ENCODE peak calls at places on chromosome 14, in four cellular contexts. One of them, this sample, is unnamed.

GRCh38 chr14:89379891-89380820 is 36.9 kb downstream of the FOXN3 start:
- DNase-seq in GM23248: no peak
- DNase-seq in MM.1S: no peak
- DNase-seq in A549: no peak
- DNase-seq in this sample: no peak

GRCh38 chr14:92160619-92161018 is 38.9 kb downstream of the CPSF2 start:
- DNase-seq in GM23248: peak; percentile 93
- DNase-seq in MM.1S: no peak
- DNase-seq in A549: peak; percentile 45
- DNase-seq in this sample: no peak

GRCh38 chr14:105090493-105091334 is 25.5 kb upstream of the GPR132 start:
- DNase-seq in GM23248: peak; percentile 80
- DNase-seq in MM.1S: peak; percentile 56
- DNase-seq in A549: peak; percentile 95
- DNase-seq in this sample: peak; percentile 97

GRCh38 chr14:104972301-104973211 is 5.6 kb downstream of the AHNAK2 start:
- DNase-seq in GM23248: peak; percentile 87
- DNase-seq in MM.1S: no peak
- DNase-seq in A549: peak; percentile 93
- DNase-seq in this sample: no peak

GRCh38 chr14:58598028-58598850 is 39.5 kb upstream of the DACT1 start:
- DNase-seq in GM23248: no peak
- DNase-seq in MM.1S: no peak
- DNase-seq in A549: no peak
- DNase-seq in this sample: no peak

GRCh38 chr14:100589071-100589759 is 2.0 kb upstream of the BEGAIN start:
- DNase-seq in GM23248: no peak
- DNase-seq in MM.1S: no peak
- DNase-seq in A549: no peak
- DNase-seq in this sample: no peak

GRCh38 chr14:60189923-60190840 is 25.0 kb upstream of the DHRS7 start:
- DNase-seq in GM23248: peak; percentile 30
- DNase-seq in MM.1S: no peak
- DNase-seq in A549: no peak
- DNase-seq in this sample: peak; percentile 57

GRCh38 chr14:91317381-91318313 is 73.1 kb upstream of the GPR68 start:
- DNase-seq in GM23248: peak; percentile 21
- DNase-seq in MM.1S: peak; percentile 67
- DNase-seq in A549: no peak
- DNase-seq in this sample: peak; percentile 76

GRCh38 chr14:90567191-90567590 is 170.4 kb downstream of the CALM1 start:
- DNase-seq in GM23248: no peak
- DNase-seq in MM.1S: no peak
- DNase-seq in A549: no peak
- DNase-seq in this sample: no peak

GRCh38 chr14:60151715-60152114 is 13.5 kb downstream of the DHRS7 start:
- DNase-seq in GM23248: peak; percentile 97
- DNase-seq in MM.1S: no peak
- DNase-seq in A549: peak; percentile 85
- DNase-seq in this sample: no peak

GRCh38 chr14:59543873-59544272 is 32.7 kb downstream of the CCDC175 start:
- DNase-seq in GM23248: no peak
- DNase-seq in MM.1S: no peak
- DNase-seq in A549: no peak
- DNase-seq in this sample: no peak

GRCh38 chr14:61444215-61444768 is 122.9 kb downstream of the PRKCH start:
- DNase-seq in GM23248: no peak
- DNase-seq in MM.1S: no peak
- DNase-seq in A549: no peak
- DNase-seq in this sample: no peak

GRCh38 chr14:54606631-54607133 is 39.8 kb downstream of the SAMD4A start:
- DNase-seq in GM23248: peak; percentile 91
- DNase-seq in MM.1S: no peak
- DNase-seq in A549: no peak
- DNase-seq in this sample: no peak
- H3K4me2 ChIP-seq in GM23248: peak overlapping the region; percentile 70
- H3K4me2 ChIP-seq in MM.1S: no peak overlapping the region
- H3K4me2 ChIP-seq in A549: no peak overlapping the region
- H3K4me2 ChIP-seq in this sample: no peak overlapping the region

GRCh38 chr14:53035336-53035735 is 84.5 kb upstream of the FERMT2 start:
- DNase-seq in GM23248: no peak
- DNase-seq in MM.1S: no peak
- DNase-seq in A549: no peak
- DNase-seq in this sample: no peak

GRCh38 chr14:53034036-53034435 is 83.2 kb upstream of the FERMT2 start:
- DNase-seq in GM23248: no peak
- DNase-seq in MM.1S: no peak
- DNase-seq in A549: no peak
- DNase-seq in this sample: no peak

GRCh38 chr14:53032838-53033390 is 82.1 kb upstream of the FERMT2 start:
- DNase-seq in GM23248: peak; percentile 38
- DNase-seq in MM.1S: no peak
- DNase-seq in A549: no peak
- DNase-seq in this sample: no peak

GRCh38 chr14:53034688-53035087 is 83.8 kb upstream of the FERMT2 start:
- DNase-seq in GM23248: no peak
- DNase-seq in MM.1S: no peak
- DNase-seq in A549: no peak
- DNase-seq in this sample: no peak

GRCh38 chr14:53032161-53032803 is 81.4 kb upstream of the FERMT2 start:
- DNase-seq in GM23248: peak; percentile 92
- DNase-seq in MM.1S: no peak
- DNase-seq in A549: peak; percentile 10
- DNase-seq in this sample: no peak
- H3K4me2 ChIP-seq in GM23248: peak overlapping the region; percentile 77
- H3K4me2 ChIP-seq in MM.1S: no peak overlapping the region
- H3K4me2 ChIP-seq in A549: peak overlapping the region; percentile 34
- H3K4me2 ChIP-seq in this sample: no peak overlapping the region

GRCh38 chr14:68688872-68689371 is 103.9 kb downstream of the ZFP36L1 start:
- DNase-seq in GM23248: peak; percentile 59
- DNase-seq in MM.1S: no peak
- DNase-seq in A549: peak; percentile 58
- DNase-seq in this sample: peak; percentile 87
- H3K4me2 ChIP-seq in GM23248: peak overlapping the region; percentile 64
- H3K4me2 ChIP-seq in MM.1S: no peak overlapping the region
- H3K4me2 ChIP-seq in A549: no peak overlapping the region
- H3K4me2 ChIP-seq in this sample: peak overlapping the region; percentile 41

DNA sequence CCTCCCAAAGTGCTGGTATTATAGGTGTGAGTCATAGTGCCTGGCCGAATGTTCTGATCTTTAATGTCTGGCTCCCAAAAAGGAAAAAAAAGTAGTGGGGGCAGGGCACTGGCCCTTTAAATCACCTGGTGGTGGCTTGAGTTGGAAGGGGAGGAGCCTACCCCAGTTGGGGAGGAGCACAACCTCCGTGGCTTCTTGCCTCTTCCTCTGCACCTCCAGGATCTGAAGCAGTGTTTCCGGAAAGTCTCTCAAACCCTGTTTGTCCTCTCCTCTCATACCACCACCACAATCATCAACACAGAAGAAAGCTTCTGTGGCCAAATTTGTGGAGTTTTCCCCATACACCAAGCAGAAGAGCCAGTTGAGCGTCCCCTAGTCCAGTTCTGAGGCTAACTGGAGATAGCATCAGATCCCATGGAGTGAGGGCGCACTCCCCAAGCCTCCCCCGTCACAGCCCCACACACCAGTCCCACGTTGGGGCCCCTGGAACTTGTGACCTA is 24.3 kb upstream of the RCOR1 start:
- DNase-seq in GM23248: no peak
- DNase-seq in MM.1S: peak; percentile 64
- DNase-seq in A549: peak; percentile 50
- DNase-seq in this sample: peak; percentile 76
- H3K4me2 ChIP-seq in GM23248: no peak overlapping the region
- H3K4me2 ChIP-seq in MM.1S: peak overlapping the region; percentile 49
- H3K4me2 ChIP-seq in A549: peak overlapping the region; percentile 79
- H3K4me2 ChIP-seq in this sample: peak overlapping the region; percentile 25

GRCh38 chr14:106826833-106827369 is 1300.5 kb downstream of the TMEM121 start:
- DNase-seq in GM23248: no peak
- DNase-seq in MM.1S: no peak
- DNase-seq in A549: no peak
- DNase-seq in this sample: no peak

GRCh38 chr14:106821119-106821518 is 1294.7 kb downstream of the TMEM121 start:
- DNase-seq in GM23248: no peak
- DNase-seq in MM.1S: no peak
- DNase-seq in A549: no peak
- DNase-seq in this sample: no peak

GRCh38 chr14:106820119-106820518 is 1293.7 kb downstream of the TMEM121 start:
- DNase-seq in GM23248: no peak
- DNase-seq in MM.1S: no peak
- DNase-seq in A549: no peak
- DNase-seq in this sample: no peak

GRCh38 chr14:106822905-106823304 is 1296.5 kb downstream of the TMEM121 start:
- DNase-seq in GM23248: no peak
- DNase-seq in MM.1S: no peak
- DNase-seq in A549: no peak
- DNase-seq in this sample: no peak

GRCh38 chr14:106823552-106823951 is 1297.2 kb downstream of the TMEM121 start:
- DNase-seq in GM23248: no peak
- DNase-seq in MM.1S: no peak
- DNase-seq in A549: no peak
- DNase-seq in this sample: no peak
- H3K4me2 ChIP-seq in GM23248: no peak overlapping the region
- H3K4me2 ChIP-seq in MM.1S: no peak overlapping the region
- H3K4me2 ChIP-seq in A549: no peak overlapping the region
- H3K4me2 ChIP-seq in this sample: no peak overlapping the region

GRCh38 chr14:50560929-50561280 is 960 bp downstream of the ATL1 start:
- DNase-seq in GM23248: peak; percentile 89
- DNase-seq in MM.1S: no peak
- DNase-seq in A549: peak; percentile 51
- DNase-seq in this sample: no peak
- H3K4me2 ChIP-seq in GM23248: peak overlapping the region; percentile 87
- H3K4me2 ChIP-seq in MM.1S: peak overlapping the region; percentile 69
- H3K4me2 ChIP-seq in A549: peak overlapping the region; percentile 85
- H3K4me2 ChIP-seq in this sample: peak overlapping the region; percentile 94